ENCODE peak calls at places on chromosome 2, in nine cellular contexts. K is H1, U is stomach, V is esophagus muscularis mucosa, F is pancreas, S is keratinocyte, A is mucosa of descending colon, I is upper lobe of right lung, G is cardiac muscle cell. J is an unnamed sample. For H3K4me1 and H3K36me3, the result is how much of the 10 kb centered on the place peaks cover.

GRCh38 chr2:157492189-157492773 is 48.4 kb upstream of the CYTIP start:
- DNase-seq in V (no peak), F (peak), K (peak), G (peak), I (peak), A (peak), U (peak), S (no peak), J (peak)

GRCh38 chr2:233513953-233514655 is 52.5 kb downstream of the USP40 start:
- DNase-seq in K (no peak), S (no peak), A (no peak), I (no peak), V (no peak), U (peak), G (no peak), F (no peak), J (no peak)

GRCh38 chr2:241627675-241628074 is 9.3 kb downstream of the THAP4 start:
- DNase-seq in K (no peak), S (no peak), U (no peak), A (no peak), F (no peak), V (no peak), I (no peak), G (no peak), J (no peak)

GRCh38 chr2:51722311-51722710 is 690.4 kb upstream of the NRXN1 start:
- DNase-seq in F (no peak), G (peak), S (no peak), K (no peak), V (no peak), U (no peak), A (no peak), I (no peak), J (no peak)

GRCh38 chr2:233976690-233977294 is 59.6 kb downstream of the TRPM8 start:
- DNase-seq in I (no peak), V (no peak), A (no peak), S (no peak), F (no peak), U (no peak), K (no peak), G (peak), J (no peak)

GRCh38 chr2:219570924-219571310 is 422 bp downstream of the OBSL1 start:
- DNase-seq in F (no peak), V (no peak), K (no peak), G (peak), U (no peak), A (no peak), I (peak), S (no peak), J (no peak)

GRCh38 chr2:163345795-163346573 is 389.8 kb downstream of the FIGN start:
- DNase-seq in F (no peak), K (no peak), A (no peak), I (no peak), V (no peak), S (no peak), U (no peak), G (peak), J (no peak)

GRCh38 chr2:171531291-171531690 is 9.0 kb downstream of the CYBRD1 start:
- DNase-seq in V (peak), G (peak), A (no peak), U (no peak), K (no peak), I (no peak), F (no peak), S (no peak), J (peak)

GRCh38 chr2:38682008-38682575 is 16.2 kb downstream of the GALM start:
- DNase-seq in S (no peak), K (no peak), I (no peak), A (no peak), U (no peak), V (no peak), F (no peak), G (no peak), J (no peak)

GRCh38 chr2:85423525-85423924 is 5.0 kb downstream of the SH2D6 start:
- DNase-seq in K (no peak), V (no peak), S (no peak), A (no peak), U (no peak), I (no peak), F (no peak), G (no peak), J (no peak)

GRCh38 chr2:42795871-42796301 is 3.5 kb upstream of the HAAO start:
- DNase-seq in K (no peak), S (peak), U (no peak), G (peak), F (no peak), V (no peak), A (no peak), I (no peak), J (no peak)

GRCh38 chr2:216388046-216388884 is 16.0 kb upstream of the MARCHF4 start:
- DNase-seq in U (no peak), F (no peak), G (no peak), S (no peak), K (no peak), I (no peak), A (no peak), V (no peak), J (no peak)

GRCh38 chr2:20188851-20189250 is 36.1 kb downstream of the SDC1 start:
- DNase-seq in U (no peak), K (no peak), V (no peak), I (no peak), A (no peak), S (no peak), F (no peak), G (no peak), J (no peak)

GRCh38 chr2:94763318-94763717 is 107.9 kb upstream of the TEKT4 start:
- DNase-seq in U (no peak), K (no peak), I (no peak), S (no peak), A (no peak), F (no peak), V (no peak), G (no peak), J (no peak)

GRCh38 chr2:128775401-128776285 is 457.0 kb upstream of the HS6ST1 start:
- DNase-seq in S (no peak), G (no peak), K (no peak), U (peak), A (no peak), F (no peak), V (no peak), I (peak), J (peak)

GRCh38 chr2:147806846-147807245 is 38.0 kb upstream of the ACVR2A start:
- DNase-seq in V (no peak), A (no peak), G (no peak), S (no peak), I (no peak), K (no peak), U (no peak), F (no peak), J (no peak)

GRCh38 chr2:60954139-60954538 is 63.4 kb upstream of the PEX13 start:
- DNase-seq in A (no peak), K (no peak), V (no peak), F (no peak), G (no peak), I (no peak), S (no peak), U (no peak), J (no peak)

GRCh38 chr2:172811027-172811426 is 75.4 kb downstream of the RAPGEF4 start:
- DNase-seq in A (no peak), K (no peak), I (no peak), U (no peak), S (no peak), F (no peak), V (no peak), G (no peak), J (no peak)

GRCh38 chr2:26978061-26978596 is 7.7 kb downstream of the MAPRE3 start:
- DNase-seq in U (peak), K (no peak), G (no peak), V (no peak), A (peak), F (peak), I (peak), S (peak), J (no peak)

GRCh38 chr2:224930990-224931389 is 111.3 kb downstream of the DOCK10 start:
- DNase-seq in V (no peak), K (no peak), A (no peak), I (no peak), U (no peak), F (no peak), G (no peak), S (no peak), J (no peak)
- H3K4me1 ChIP-seq in V (under half), K (under half), A (under half), I (under half), U (under half), F (under half), G (under half), S (under half), J (under half)

DNA sequence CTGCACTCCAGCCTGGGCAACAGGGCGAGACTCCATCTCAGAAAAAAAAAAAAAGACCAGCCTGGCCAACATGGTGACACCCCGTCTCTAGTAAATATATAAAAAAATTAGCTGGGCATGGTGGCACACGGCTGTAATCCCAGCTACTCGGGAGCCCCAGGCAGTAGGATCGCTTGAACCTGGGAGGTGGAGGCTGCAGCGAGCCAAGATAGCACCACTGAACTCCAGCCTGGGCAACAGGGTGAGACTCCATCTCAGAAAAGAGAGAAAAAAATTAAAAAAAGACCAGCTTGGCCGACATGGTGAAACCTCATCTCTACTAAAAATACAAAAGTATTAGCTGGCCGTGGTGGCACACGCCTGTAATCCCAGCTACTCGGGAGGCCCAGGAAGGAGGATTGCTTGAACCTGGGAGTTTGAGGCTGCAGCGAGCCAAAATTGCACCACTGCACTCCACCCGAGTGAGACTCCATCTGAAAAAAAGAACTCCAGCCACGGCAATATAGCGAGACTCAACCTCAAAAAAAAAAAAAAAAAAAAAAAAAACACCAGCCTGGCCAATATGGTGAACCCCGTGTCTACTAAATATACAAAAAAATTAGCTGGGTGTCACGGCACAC is 346.1 kb upstream of the PLGLB2 start:
- DNase-seq in I (no peak), K (no peak), A (no peak), U (no peak), G (no peak), S (no peak), V (peak), F (no peak), J (no peak)
- TF ChIP-seq CTCF in I (no peak), K (no peak), A (no peak), U (no peak), G (no peak), S (no peak), V (no peak), F (no peak), J (no peak)

DNA sequence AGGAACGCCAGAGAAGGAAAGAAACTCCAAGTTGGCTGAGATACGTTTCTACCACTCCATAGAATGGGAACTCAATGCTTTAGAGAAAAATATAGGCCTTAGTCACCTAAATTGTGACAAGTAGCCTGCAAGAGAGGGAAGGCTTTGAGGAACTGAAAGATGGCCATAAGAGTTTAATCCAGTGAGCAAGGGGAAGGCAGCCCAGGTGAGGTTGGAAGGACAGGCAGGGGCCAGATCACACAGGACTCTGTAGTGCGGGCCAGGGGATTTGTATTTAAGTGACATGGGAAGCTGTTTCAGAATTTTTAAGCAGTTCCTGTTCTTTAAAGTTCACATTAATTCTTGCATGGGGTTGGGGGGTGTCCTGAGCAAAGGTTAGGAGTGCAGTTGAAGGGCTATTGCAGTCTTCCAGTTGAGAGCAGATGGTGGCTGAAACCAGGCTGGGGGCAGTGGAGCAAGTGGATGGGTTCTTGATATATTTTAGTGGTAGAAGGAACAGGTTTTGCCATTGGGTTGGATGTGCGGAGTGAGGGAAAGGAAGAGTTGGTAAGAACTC is 138.9 kb upstream of the PELI1 start:
- DNase-seq in S (no peak), U (no peak), I (no peak), V (no peak), K (no peak), A (no peak), F (no peak), G (no peak), J (no peak)
- H3K36me3 ChIP-seq in S (under half), U (under half), I (under half), V (under half), K (under half), A (under half), F (under half), G (under half), J (under half)

GRCh38 chr2:65413106-65413505 is 19.3 kb downstream of the SPRED2 start:
- DNase-seq in G (no peak), V (no peak), K (no peak), A (no peak), I (no peak), U (no peak), S (no peak), F (no peak), J (no peak)

GRCh38 chr2:65413610-65414009 is 18.8 kb downstream of the SPRED2 start:
- DNase-seq in F (no peak), G (no peak), A (no peak), S (no peak), U (no peak), V (no peak), K (no peak), I (no peak), J (no peak)

GRCh38 chr2:65409045-65409444 is 23.4 kb downstream of the SPRED2 start:
- DNase-seq in G (no peak), A (no peak), U (no peak), V (peak), F (no peak), S (no peak), I (no peak), K (no peak), J (no peak)

GRCh38 chr2:65415091-65415490 is 17.3 kb downstream of the SPRED2 start:
- DNase-seq in K (no peak), V (no peak), S (no peak), I (no peak), F (no peak), G (no peak), A (no peak), U (no peak), J (no peak)

DNA sequence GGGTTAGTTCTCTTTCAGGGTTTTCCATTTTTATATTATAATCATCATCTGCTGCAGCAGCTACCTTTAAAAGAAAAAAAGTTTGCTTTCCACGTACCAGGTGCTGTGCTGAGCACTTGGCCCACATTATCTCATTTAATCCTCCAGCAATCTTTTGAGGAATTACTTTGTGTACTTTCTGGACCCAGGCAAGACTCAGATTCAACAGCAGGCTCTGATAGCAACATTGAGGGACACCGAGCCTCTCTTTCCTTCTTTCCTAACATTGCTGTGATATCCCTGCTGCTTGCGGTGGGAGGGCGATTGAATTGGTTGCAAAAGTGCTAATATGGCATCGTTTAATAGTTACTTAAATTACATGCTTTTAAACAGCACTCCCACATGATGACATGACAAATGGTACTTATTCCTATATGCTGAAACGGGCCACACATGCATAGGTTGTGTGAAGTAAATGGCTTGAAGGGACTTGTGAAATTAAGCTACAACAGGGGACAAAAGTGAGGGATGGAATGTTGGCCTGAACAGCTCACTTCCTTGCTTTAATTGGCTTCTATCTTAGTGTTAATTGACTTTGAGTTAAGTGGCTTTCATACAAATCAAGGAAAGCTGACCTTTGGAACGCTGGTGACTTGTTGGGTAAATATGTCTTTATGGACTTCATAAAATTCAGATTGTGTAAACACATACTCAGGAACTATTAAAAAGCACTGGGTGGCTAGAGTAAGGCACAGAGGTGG is 21.2 kb downstream of the SPRED2 start:
- DNase-seq in U (no peak), A (no peak), V (no peak), F (no peak), S (no peak), I (no peak), G (no peak), K (no peak), J (no peak)
- H3K4me1 ChIP-seq in U (under half), A (under half), V (under half), F (under half), S (under half), I (under half), G (under half), K (under half), J (under half)

J was measured in testis.